ENCODE peak calls at places on chromosomes 5 and 9, in seven cellular contexts. One of them, this sample, is unnamed.

GRCh38 chr9:113504725-113505590 is 41.4 kb downstream of the RGS3 start:
- DNase-seq in adrenal gland: peak; percentile 51
- DNase-seq in neural progenitor cell: no peak
- DNase-seq in A673: no peak
- DNase-seq in psoas muscle: no peak
- DNase-seq in breast epithelium: no peak
- DNase-seq in hepatocyte: peak; percentile 68
- DNase-seq in this sample: no peak

GRCh38 chr9:18682907-18683306 is 209.0 kb downstream of the ADAMTSL1 start:
- DNase-seq in adrenal gland: no peak
- DNase-seq in A673: no peak
- DNase-seq in psoas muscle: no peak
- DNase-seq in hepatocyte: no peak
- DNase-seq in neural progenitor cell: no peak
- DNase-seq in breast epithelium: no peak
- DNase-seq in this sample: no peak

GRCh38 chr9:108760841-108761240 is 94.9 kb downstream of the ACTL7B start:
- DNase-seq in neural progenitor cell: no peak
- DNase-seq in hepatocyte: no peak
- DNase-seq in A673: no peak
- DNase-seq in psoas muscle: no peak
- DNase-seq in breast epithelium: no peak
- DNase-seq in adrenal gland: no peak
- DNase-seq in this sample: peak; percentile 13

GRCh38 chr5:149002053-149002452 is 60.8 kb downstream of the SH3TC2 start:
- DNase-seq in psoas muscle: peak; percentile 64
- DNase-seq in A673: peak; percentile 37
- DNase-seq in breast epithelium: no peak
- DNase-seq in hepatocyte: peak; percentile 79
- DNase-seq in neural progenitor cell: peak; percentile 68
- DNase-seq in adrenal gland: peak; percentile 4
- DNase-seq in this sample: peak; percentile 39

GRCh38 chr5:168818586-168818985 is 239.4 kb upstream of the PANK3 start:
- DNase-seq in neural progenitor cell: no peak
- DNase-seq in breast epithelium: no peak
- DNase-seq in psoas muscle: no peak
- DNase-seq in hepatocyte: no peak
- DNase-seq in A673: no peak
- DNase-seq in adrenal gland: no peak
- DNase-seq in this sample: peak; percentile 83

GRCh38 chr5:153469423-153469822 is 21.0 kb upstream of the GRIA1 start:
- DNase-seq in breast epithelium: no peak
- DNase-seq in neural progenitor cell: no peak
- DNase-seq in A673: no peak
- DNase-seq in psoas muscle: no peak
- DNase-seq in adrenal gland: no peak
- DNase-seq in hepatocyte: no peak
- DNase-seq in this sample: no peak

GRCh38 chr9:127262621-127263020 is 2.0 kb upstream of the GARNL3 start:
- DNase-seq in A673: no peak
- DNase-seq in adrenal gland: no peak
- DNase-seq in breast epithelium: no peak
- DNase-seq in neural progenitor cell: no peak
- DNase-seq in psoas muscle: no peak
- DNase-seq in hepatocyte: no peak
- DNase-seq in this sample: no peak

GRCh38 chr5:91848453-91848852 is 465.3 kb upstream of the ARRDC3 start:
- DNase-seq in psoas muscle: no peak
- DNase-seq in A673: peak; percentile 74
- DNase-seq in neural progenitor cell: no peak
- DNase-seq in hepatocyte: peak; percentile 26
- DNase-seq in adrenal gland: no peak
- DNase-seq in breast epithelium: no peak
- DNase-seq in this sample: no peak

DNA sequence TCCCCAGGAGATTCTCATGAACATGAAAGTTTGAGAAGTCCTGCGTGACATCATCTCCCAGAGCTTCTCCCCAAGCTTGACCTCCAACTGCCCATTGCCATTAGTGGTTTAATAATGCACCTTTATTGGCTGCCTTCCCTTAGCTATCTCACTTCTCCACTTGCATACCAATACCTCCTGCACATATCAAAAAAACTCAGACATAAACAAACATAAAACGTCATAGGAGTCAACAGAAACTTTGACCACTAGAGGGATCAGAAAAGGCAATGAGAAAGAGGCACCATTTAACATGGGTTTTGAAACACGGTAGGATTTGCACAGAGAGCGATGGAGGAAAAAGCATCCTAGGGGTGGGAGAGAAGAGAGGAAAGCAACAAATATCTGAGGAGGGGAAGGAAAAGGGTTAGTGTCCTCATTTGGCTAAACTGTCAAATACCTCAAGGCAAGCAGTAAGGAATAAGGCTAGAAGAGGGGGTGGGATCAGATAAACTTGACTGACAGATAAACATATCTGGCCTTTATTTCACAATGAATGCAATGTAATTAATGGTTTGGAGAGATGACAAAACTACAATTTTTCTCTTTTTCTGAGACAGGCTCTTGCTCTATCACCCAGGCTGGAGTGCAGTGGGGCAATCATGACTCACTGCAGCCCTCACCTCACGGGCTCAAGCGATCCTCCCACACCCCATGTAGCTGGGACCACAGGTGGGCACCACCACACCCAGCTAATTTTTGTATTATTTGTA is 27.0 kb downstream of the GNAQ start:
- DNase-seq in psoas muscle: no peak
- DNase-seq in hepatocyte: peak; percentile 55
- DNase-seq in neural progenitor cell: no peak
- DNase-seq in breast epithelium: no peak
- DNase-seq in A673: no peak
- DNase-seq in adrenal gland: peak; percentile 46
- DNase-seq in this sample: no peak
- TF ChIP-seq CTCF in psoas muscle: peak; percentile 17
- TF ChIP-seq CTCF in hepatocyte: peak; percentile 30
- TF ChIP-seq CTCF in neural progenitor cell: peak; percentile 28
- TF ChIP-seq CTCF in breast epithelium: no peak
- TF ChIP-seq CTCF in A673: peak; percentile 58
- TF ChIP-seq CTCF in adrenal gland: peak; percentile 44
- TF ChIP-seq CTCF in this sample: no peak

DNA sequence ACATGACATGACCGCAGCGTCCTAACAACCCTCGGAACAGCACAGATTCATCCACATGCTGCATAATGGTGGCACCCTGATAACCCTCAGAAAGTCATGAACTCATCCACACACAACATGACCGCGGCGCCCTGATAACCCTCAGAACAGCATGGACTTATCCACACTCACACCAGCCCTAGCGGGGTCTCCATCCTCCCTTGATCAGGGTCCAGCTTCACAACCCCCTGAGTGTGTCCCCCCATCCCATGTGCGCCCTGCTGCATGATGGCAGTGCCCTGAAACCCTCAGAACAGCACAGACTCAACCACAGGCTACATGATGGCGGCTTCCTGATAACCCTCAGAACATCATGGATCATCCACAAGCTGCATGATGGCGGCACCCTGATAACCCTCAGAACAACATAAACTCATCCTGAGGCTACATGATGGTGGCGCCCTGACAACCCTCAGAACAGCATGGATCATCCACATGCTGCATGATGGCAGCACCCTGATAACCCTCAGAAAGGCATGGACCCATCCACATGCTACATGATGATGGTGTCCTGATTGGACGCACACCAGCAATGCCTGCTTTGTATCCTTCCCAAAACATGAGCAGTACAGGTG is 28.3 kb downstream of the SLC6A3 start:
- DNase-seq in adrenal gland: no peak
- DNase-seq in psoas muscle: peak; percentile 26
- DNase-seq in neural progenitor cell: no peak
- DNase-seq in hepatocyte: no peak
- DNase-seq in breast epithelium: no peak
- DNase-seq in A673: no peak
- DNase-seq in this sample: no peak
- H3K4me1 ChIP-seq in adrenal gland: no peaks in the 10 kb centered on the region
- H3K4me1 ChIP-seq in psoas muscle: no peaks in the 10 kb centered on the region
- H3K4me1 ChIP-seq in neural progenitor cell: no peaks in the 10 kb centered on the region
- H3K4me1 ChIP-seq in hepatocyte: no peaks in the 10 kb centered on the region
- H3K4me1 ChIP-seq in breast epithelium: no peaks in the 10 kb centered on the region
- H3K4me1 ChIP-seq in A673: no peaks in the 10 kb centered on the region
- H3K4me1 ChIP-seq in this sample: no peaks in the 10 kb centered on the region

DNA sequence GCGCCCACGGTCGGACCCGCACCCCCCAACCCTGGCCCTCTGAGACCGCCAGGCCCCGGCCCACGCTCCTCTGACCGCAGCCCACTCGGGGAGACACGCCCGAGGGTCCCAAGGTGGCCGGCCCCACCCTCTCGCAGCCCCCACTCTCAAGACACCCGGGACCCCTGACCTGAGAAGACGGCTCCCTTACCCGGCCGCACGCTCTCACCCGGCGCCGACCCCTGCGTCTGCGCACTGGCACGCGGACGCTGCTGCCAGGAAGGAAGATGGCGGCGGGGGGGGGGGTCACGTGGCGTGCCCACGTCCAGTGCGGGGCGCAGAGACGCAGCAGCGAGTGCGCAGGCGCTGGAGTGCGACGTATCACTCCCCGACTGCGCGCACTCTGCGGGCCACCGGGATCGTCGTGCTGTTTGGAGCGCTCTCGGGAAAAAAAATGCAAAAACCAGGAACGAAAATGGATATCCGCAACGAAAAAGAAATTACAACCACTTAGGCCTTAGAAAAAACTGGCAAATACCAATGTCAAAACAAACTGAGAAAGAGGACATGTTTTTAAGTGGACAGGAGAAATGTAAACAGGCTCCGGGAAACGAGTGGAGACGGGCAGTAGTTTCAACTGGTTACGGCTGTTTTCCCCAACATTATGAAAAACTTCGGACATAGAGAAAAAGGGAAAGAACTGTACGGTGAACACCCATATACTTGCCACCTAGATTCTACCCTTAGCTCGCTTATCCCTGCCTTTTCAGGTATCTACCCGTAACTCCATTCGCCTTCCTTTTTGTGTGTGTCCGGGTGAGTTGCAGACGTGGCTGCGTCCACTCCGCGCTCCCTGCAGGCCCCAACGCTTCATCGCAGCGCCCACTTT is at the start of gene MRPL36:
- DNase-seq in hepatocyte: peak; percentile 98
- DNase-seq in breast epithelium: peak; percentile 93
- DNase-seq in psoas muscle: peak; percentile 97
- DNase-seq in A673: peak; percentile 95
- DNase-seq in neural progenitor cell: peak; percentile 98
- DNase-seq in adrenal gland: peak; percentile 98
- DNase-seq in this sample: peak; percentile 93
- TF ChIP-seq CTCF in hepatocyte: no peak
- TF ChIP-seq CTCF in breast epithelium: no peak
- TF ChIP-seq CTCF in psoas muscle: no peak
- TF ChIP-seq CTCF in A673: no peak
- TF ChIP-seq CTCF in neural progenitor cell: no peak
- TF ChIP-seq CTCF in adrenal gland: no peak
- TF ChIP-seq CTCF in this sample: no peak

DNA sequence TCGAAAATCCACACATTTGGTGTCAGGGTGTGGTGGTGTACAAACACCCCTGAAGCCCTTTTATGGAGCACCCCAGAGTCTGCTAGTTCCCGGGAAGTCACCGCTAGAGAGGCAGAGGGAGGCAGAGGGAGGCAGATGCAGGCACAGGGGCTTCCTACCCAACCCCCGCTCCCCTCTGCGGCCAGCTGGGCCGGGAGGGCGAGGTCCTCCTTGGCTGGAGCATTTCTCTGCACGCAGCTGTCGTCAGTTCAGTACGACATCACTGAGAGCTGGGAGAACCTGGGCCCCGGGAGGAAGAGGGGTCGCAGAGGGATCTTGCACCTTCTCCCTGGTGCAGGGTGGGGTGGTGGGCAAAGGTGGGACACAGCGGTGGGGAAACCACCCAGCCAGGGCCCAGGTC is 15.8 kb upstream of the UBAC1 start:
- DNase-seq in adrenal gland: no peak
- DNase-seq in breast epithelium: no peak
- DNase-seq in psoas muscle: no peak
- DNase-seq in hepatocyte: no peak
- DNase-seq in neural progenitor cell: peak; percentile 51
- DNase-seq in A673: no peak
- DNase-seq in this sample: no peak
- H3K4me1 ChIP-seq in adrenal gland: no peaks in the 10 kb centered on the region
- H3K4me1 ChIP-seq in breast epithelium: no peaks in the 10 kb centered on the region
- H3K4me1 ChIP-seq in psoas muscle: peaks cover 27% of the 10 kb centered on the region
- H3K4me1 ChIP-seq in hepatocyte: peaks cover 14% of the 10 kb centered on the region
- H3K4me1 ChIP-seq in neural progenitor cell: peaks cover 7% of the 10 kb centered on the region
- H3K4me1 ChIP-seq in A673: peaks cover 41% of the 10 kb centered on the region
- H3K4me1 ChIP-seq in this sample: no peaks in the 10 kb centered on the region

This sample was measured in lung.